ENCODE peak calls at places on chromosomes 2 and 18, in nine cellular contexts. One of them, this sample, is unnamed.

GRCh38 chr2:96250188-96250587 is 15.6 kb downstream of the TMEM127 start:
- DNase-seq in GM23248: no peak
- DNase-seq in OCI-LY7: no peak
- DNase-seq in neural progenitor cell: no peak
- DNase-seq in hepatocyte: no peak
- DNase-seq in HCT116: no peak
- DNase-seq in PC-3: no peak
- DNase-seq in SK-N-SH: no peak
- DNase-seq in MM.1S: no peak
- DNase-seq in this sample: no peak

GRCh38 chr2:20076757-20077156 is 25.3 kb upstream of the LAPTM4A start:
- DNase-seq in PC-3: no peak
- DNase-seq in GM23248: no peak
- DNase-seq in hepatocyte: no peak
- DNase-seq in SK-N-SH: no peak
- DNase-seq in HCT116: no peak
- DNase-seq in neural progenitor cell: no peak
- DNase-seq in OCI-LY7: no peak
- DNase-seq in MM.1S: no peak
- DNase-seq in this sample: no peak

GRCh38 chr2:99255491-99256318 is at the start of gene LYG2:
- DNase-seq in neural progenitor cell: no peak
- DNase-seq in hepatocyte: no peak
- DNase-seq in MM.1S: no peak
- DNase-seq in GM23248: no peak
- DNase-seq in OCI-LY7: no peak
- DNase-seq in SK-N-SH: no peak
- DNase-seq in PC-3: no peak
- DNase-seq in HCT116: no peak
- DNase-seq in this sample: no peak

GRCh38 chr2:241762933-241763369 is 13.7 kb upstream of the GAL3ST2 start:
- DNase-seq in hepatocyte: no peak
- DNase-seq in OCI-LY7: no peak
- DNase-seq in HCT116: no peak
- DNase-seq in SK-N-SH: peak; percentile 45
- DNase-seq in PC-3: peak; percentile 48
- DNase-seq in neural progenitor cell: no peak
- DNase-seq in GM23248: no peak
- DNase-seq in MM.1S: no peak
- DNase-seq in this sample: no peak

GRCh38 chr18:28559511-28559910 is 382.6 kb upstream of the CDH2 start:
- DNase-seq in MM.1S: no peak
- DNase-seq in HCT116: no peak
- DNase-seq in GM23248: no peak
- DNase-seq in SK-N-SH: no peak
- DNase-seq in neural progenitor cell: no peak
- DNase-seq in PC-3: no peak
- DNase-seq in OCI-LY7: no peak
- DNase-seq in hepatocyte: no peak
- DNase-seq in this sample: no peak

GRCh38 chr18:59908790-59909189 is 9.0 kb downstream of the PMAIP1 start:
- DNase-seq in hepatocyte: no peak
- DNase-seq in GM23248: no peak
- DNase-seq in MM.1S: no peak
- DNase-seq in neural progenitor cell: no peak
- DNase-seq in OCI-LY7: no peak
- DNase-seq in HCT116: no peak
- DNase-seq in SK-N-SH: no peak
- DNase-seq in PC-3: peak; percentile 56
- DNase-seq in this sample: no peak

GRCh38 chr2:109648041-109648527 is 33.9 kb downstream of the SOWAHC start:
- DNase-seq in MM.1S: no peak
- DNase-seq in neural progenitor cell: no peak
- DNase-seq in PC-3: no peak
- DNase-seq in hepatocyte: no peak
- DNase-seq in HCT116: no peak
- DNase-seq in GM23248: peak; percentile 87
- DNase-seq in SK-N-SH: no peak
- DNase-seq in OCI-LY7: no peak
- DNase-seq in this sample: no peak

GRCh38 chr2:102660574-102660973 is 41.2 kb downstream of the SLC9A2 start:
- DNase-seq in HCT116: no peak
- DNase-seq in MM.1S: no peak
- DNase-seq in GM23248: no peak
- DNase-seq in hepatocyte: peak; percentile 36
- DNase-seq in PC-3: peak; percentile 88
- DNase-seq in neural progenitor cell: no peak
- DNase-seq in SK-N-SH: no peak
- DNase-seq in OCI-LY7: no peak
- DNase-seq in this sample: no peak

GRCh38 chr2:69298862-69299261 is 88.2 kb downstream of the GFPT1 start:
- DNase-seq in PC-3: peak; percentile 38
- DNase-seq in SK-N-SH: peak; percentile 40
- DNase-seq in neural progenitor cell: no peak
- DNase-seq in OCI-LY7: no peak
- DNase-seq in HCT116: no peak
- DNase-seq in hepatocyte: peak; percentile 38
- DNase-seq in MM.1S: no peak
- DNase-seq in GM23248: peak; percentile 91
- DNase-seq in this sample: no peak

GRCh38 chr2:138486347-138487198 is 15.0 kb upstream of the SPOPL start:
- DNase-seq in MM.1S: no peak
- DNase-seq in GM23248: no peak
- DNase-seq in neural progenitor cell: no peak
- DNase-seq in OCI-LY7: no peak
- DNase-seq in PC-3: no peak
- DNase-seq in HCT116: no peak
- DNase-seq in SK-N-SH: no peak
- DNase-seq in hepatocyte: no peak
- DNase-seq in this sample: peak; percentile 48

GRCh38 chr18:24140697-24141096 is 1.8 kb downstream of the CABYR start:
- DNase-seq in HCT116: no peak
- DNase-seq in MM.1S: no peak
- DNase-seq in hepatocyte: no peak
- DNase-seq in SK-N-SH: no peak
- DNase-seq in neural progenitor cell: no peak
- DNase-seq in PC-3: no peak
- DNase-seq in OCI-LY7: no peak
- DNase-seq in GM23248: no peak
- DNase-seq in this sample: no peak

GRCh38 chr18:75844102-75844604 is 416.6 kb upstream of the SMIM21 start:
- DNase-seq in GM23248: no peak
- DNase-seq in HCT116: no peak
- DNase-seq in hepatocyte: peak; percentile 18
- DNase-seq in PC-3: no peak
- DNase-seq in OCI-LY7: no peak
- DNase-seq in MM.1S: no peak
- DNase-seq in neural progenitor cell: no peak
- DNase-seq in SK-N-SH: no peak
- DNase-seq in this sample: no peak

GRCh38 chr2:22450831-22451230 is 934.1 kb upstream of the KLHL29 start:
- DNase-seq in hepatocyte: no peak
- DNase-seq in GM23248: no peak
- DNase-seq in MM.1S: no peak
- DNase-seq in HCT116: no peak
- DNase-seq in SK-N-SH: no peak
- DNase-seq in PC-3: no peak
- DNase-seq in OCI-LY7: no peak
- DNase-seq in neural progenitor cell: no peak
- DNase-seq in this sample: no peak

GRCh38 chr2:81007104-81007503 is 702.6 kb upstream of the LRRTM1 start:
- DNase-seq in neural progenitor cell: no peak
- DNase-seq in hepatocyte: no peak
- DNase-seq in HCT116: peak; percentile 4
- DNase-seq in GM23248: no peak
- DNase-seq in SK-N-SH: no peak
- DNase-seq in PC-3: peak; percentile 60
- DNase-seq in MM.1S: peak; percentile 17
- DNase-seq in OCI-LY7: no peak
- DNase-seq in this sample: peak; percentile 28

GRCh38 chr18:53952700-53953099 is 271.8 kb downstream of the MBD2 start:
- DNase-seq in OCI-LY7: no peak
- DNase-seq in PC-3: no peak
- DNase-seq in GM23248: no peak
- DNase-seq in MM.1S: peak; percentile 24
- DNase-seq in neural progenitor cell: no peak
- DNase-seq in HCT116: no peak
- DNase-seq in SK-N-SH: no peak
- DNase-seq in hepatocyte: no peak
- DNase-seq in this sample: no peak
- TF ChIP-seq EZH2phosphoT487 in OCI-LY7: no peak
- TF ChIP-seq EZH2phosphoT487 in PC-3: no peak
- TF ChIP-seq EZH2phosphoT487 in GM23248: no peak
- TF ChIP-seq EZH2phosphoT487 in MM.1S: no peak
- TF ChIP-seq EZH2phosphoT487 in neural progenitor cell: no peak
- TF ChIP-seq EZH2phosphoT487 in HCT116: no peak
- TF ChIP-seq EZH2phosphoT487 in SK-N-SH: no peak
- TF ChIP-seq EZH2phosphoT487 in hepatocyte: no peak
- TF ChIP-seq EZH2phosphoT487 in this sample: no peak

DNA sequence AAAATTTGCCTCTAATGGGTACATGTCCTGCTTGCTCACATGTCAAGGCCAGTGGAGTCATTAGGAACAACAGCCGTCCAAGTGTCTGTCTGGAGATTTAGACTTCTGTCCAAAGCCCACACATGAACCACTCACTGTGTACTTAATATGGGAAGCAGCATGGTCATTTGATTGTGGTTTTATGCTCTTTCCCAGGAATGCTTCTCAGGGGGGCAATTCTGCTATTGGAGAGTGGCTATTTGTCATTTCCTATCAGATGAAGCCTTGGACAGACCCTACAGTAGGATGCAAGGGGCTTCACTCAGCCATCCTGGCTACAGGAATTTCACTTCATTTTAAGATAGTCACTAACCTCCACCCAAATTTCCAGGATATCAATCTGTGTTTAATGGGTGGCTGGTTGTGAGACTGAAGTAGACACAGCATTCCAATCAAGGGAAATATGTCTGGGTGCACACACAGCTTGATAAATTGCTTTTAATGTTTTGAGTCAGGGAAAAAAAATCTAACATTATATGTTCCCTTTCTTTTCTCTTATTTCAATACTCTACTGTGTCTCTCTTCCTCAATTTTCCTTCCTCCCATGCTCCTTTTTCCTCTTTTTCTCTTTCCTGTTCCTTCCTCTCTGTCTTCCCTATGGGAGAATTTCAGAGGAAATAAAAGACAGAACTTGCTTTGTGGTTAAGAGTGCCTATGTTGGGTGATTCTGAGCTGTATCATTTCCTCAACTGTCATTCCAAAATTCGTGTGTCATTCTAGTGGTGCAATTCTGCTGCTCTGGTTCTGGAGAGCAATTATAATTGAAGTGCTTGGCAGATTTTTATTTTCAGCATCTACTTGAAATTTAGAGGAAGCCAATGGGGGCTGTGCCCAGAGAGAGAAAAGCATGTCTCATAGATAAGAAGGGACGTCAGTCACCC is 320.1 kb downstream of the OSR1 start:
- DNase-seq in hepatocyte: no peak
- DNase-seq in neural progenitor cell: no peak
- DNase-seq in PC-3: peak; percentile 81
- DNase-seq in HCT116: no peak
- DNase-seq in MM.1S: no peak
- DNase-seq in SK-N-SH: no peak
- DNase-seq in OCI-LY7: no peak
- DNase-seq in GM23248: peak; percentile 88
- DNase-seq in this sample: no peak
- H2AFZ ChIP-seq in hepatocyte: no peak overlapping the region
- H2AFZ ChIP-seq in neural progenitor cell: no peak overlapping the region
- H2AFZ ChIP-seq in PC-3: no peak overlapping the region
- H2AFZ ChIP-seq in HCT116: no peak overlapping the region
- H2AFZ ChIP-seq in MM.1S: no peak overlapping the region
- H2AFZ ChIP-seq in SK-N-SH: no peak overlapping the region
- H2AFZ ChIP-seq in OCI-LY7: no peak overlapping the region
- H2AFZ ChIP-seq in GM23248: no peak overlapping the region
- H2AFZ ChIP-seq in this sample: no peak overlapping the region

DNA sequence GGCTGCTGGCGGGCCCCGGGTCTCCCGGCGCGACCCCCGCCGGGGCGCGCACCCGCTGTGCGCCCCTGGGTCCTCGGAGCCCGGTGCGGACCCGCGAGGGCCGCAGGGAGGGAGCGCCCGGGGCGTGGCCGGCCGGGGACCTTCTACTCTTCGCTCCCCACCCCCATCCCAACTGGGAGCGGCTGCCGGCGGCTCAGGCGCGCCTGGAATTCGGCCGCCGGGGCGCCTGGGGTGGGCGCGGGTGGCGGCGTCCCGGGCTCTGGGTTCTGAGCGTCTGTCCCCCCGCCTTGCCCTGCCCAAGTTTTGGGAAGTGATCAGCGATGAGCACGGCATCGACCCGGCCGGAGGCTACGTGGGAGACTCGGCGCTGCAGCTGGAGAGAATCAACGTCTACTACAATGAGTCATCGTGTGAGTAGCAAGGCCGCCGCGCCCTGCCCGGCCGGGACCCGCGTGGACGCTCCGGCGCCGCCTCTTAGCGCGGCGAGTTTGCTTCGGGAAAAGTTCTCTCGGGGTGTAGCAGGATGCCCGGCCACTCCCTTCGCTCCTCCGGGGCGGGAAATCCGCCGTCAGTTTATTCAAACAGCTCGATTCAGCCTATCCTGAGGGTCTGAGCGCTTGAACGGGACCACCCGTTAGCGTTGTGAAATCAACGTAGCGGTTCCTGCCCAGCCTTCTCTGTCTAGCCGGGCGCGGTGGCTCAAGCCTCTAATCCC is 502 bp downstream of the TUBB6 start:
- DNase-seq in HCT116: no peak
- DNase-seq in neural progenitor cell: peak; percentile 87
- DNase-seq in PC-3: peak; percentile 81
- DNase-seq in GM23248: peak; percentile 99
- DNase-seq in SK-N-SH: peak; percentile 76
- DNase-seq in MM.1S: no peak
- DNase-seq in OCI-LY7: no peak
- DNase-seq in hepatocyte: peak; percentile 91
- DNase-seq in this sample: peak; percentile 83
- TF ChIP-seq EZH2phosphoT487 in HCT116: no peak
- TF ChIP-seq EZH2phosphoT487 in neural progenitor cell: no peak
- TF ChIP-seq EZH2phosphoT487 in PC-3: no peak
- TF ChIP-seq EZH2phosphoT487 in GM23248: no peak
- TF ChIP-seq EZH2phosphoT487 in SK-N-SH: no peak
- TF ChIP-seq EZH2phosphoT487 in MM.1S: no peak
- TF ChIP-seq EZH2phosphoT487 in OCI-LY7: no peak
- TF ChIP-seq EZH2phosphoT487 in hepatocyte: no peak
- TF ChIP-seq EZH2phosphoT487 in this sample: no peak

DNA sequence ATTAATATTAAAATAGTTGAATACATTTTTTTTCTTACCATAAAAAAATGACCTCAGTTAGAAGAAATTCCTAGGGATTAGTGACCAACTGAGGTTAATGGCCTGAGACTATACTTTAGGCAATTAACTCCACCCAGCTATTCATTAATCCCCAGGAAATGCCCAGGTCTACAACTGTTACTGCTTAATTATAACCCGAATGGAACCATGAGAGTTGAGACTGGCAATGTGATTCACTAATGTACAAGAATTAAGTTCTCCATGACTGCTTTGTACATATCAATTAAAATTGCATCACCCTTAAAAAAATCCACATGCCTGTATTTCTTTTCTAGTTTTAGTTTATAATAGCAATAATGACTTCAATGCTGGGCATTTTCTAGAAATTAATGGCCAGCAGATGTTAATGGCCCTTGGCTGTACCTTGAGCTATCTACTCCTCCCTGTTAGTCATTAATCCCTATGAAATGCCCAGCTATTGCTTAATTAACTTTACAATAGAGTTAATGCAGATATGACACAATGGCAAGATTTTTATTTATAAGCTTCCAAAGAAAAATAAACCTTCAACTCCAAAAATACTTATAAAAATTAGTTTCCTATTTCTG is 44.1 kb downstream of the ERBB4 start:
- DNase-seq in MM.1S: no peak
- DNase-seq in HCT116: no peak
- DNase-seq in hepatocyte: no peak
- DNase-seq in neural progenitor cell: no peak
- DNase-seq in GM23248: peak; percentile 35
- DNase-seq in PC-3: no peak
- DNase-seq in SK-N-SH: no peak
- DNase-seq in OCI-LY7: no peak
- DNase-seq in this sample: no peak
- H2AFZ ChIP-seq in MM.1S: no peak overlapping the region
- H2AFZ ChIP-seq in HCT116: no peak overlapping the region
- H2AFZ ChIP-seq in hepatocyte: no peak overlapping the region
- H2AFZ ChIP-seq in neural progenitor cell: no peak overlapping the region
- H2AFZ ChIP-seq in GM23248: peak overlapping the region; percentile 36
- H2AFZ ChIP-seq in PC-3: no peak overlapping the region
- H2AFZ ChIP-seq in SK-N-SH: peak overlapping the region; percentile 16
- H2AFZ ChIP-seq in OCI-LY7: no peak overlapping the region
- H2AFZ ChIP-seq in this sample: no peak overlapping the region

This sample was measured in GM23338.